ENCODE peak calls at places on chromosomes 16 and 17, in seven cellular contexts. N, U, H, S, E, V and J are unnamed samples. For H3K4me1 and H3K27me3, the result is how much of the 10 kb centered on the place peaks cover.

GRCh38 chr17:17509601-17510425 is 13.6 kb upstream of the RASD1 start:
- DNase-seq in H (no peak), U (no peak), S (peak), N (no peak), V (no peak), E (no peak), J (no peak)

GRCh38 chr17:35804658-35805192 is 4.6 kb upstream of the TAF15 start:
- DNase-seq in N (peak), U (peak), V (peak), S (peak), E (peak), H (peak), J (peak)

GRCh38 chr17:50429793-50430192 is 3.8 kb downstream of the ACSF2 start:
- DNase-seq in N (no peak), H (no peak), E (no peak), U (no peak), V (no peak), S (no peak), J (no peak)

GRCh38 chr17:21215935-21216334 is 2.0 kb upstream of the TMEM11 start:
- DNase-seq in H (no peak), S (no peak), U (no peak), V (no peak), N (no peak), E (no peak), J (no peak)

GRCh38 chr17:77709594-77709993 is 248.9 kb upstream of the TNRC6C start:
- DNase-seq in E (no peak), S (no peak), N (no peak), U (no peak), H (no peak), V (no peak), J (no peak)

GRCh38 chr17:49497147-49498036 is 2.3 kb downstream of the NGFR start:
- DNase-seq in U (no peak), S (no peak), N (no peak), E (peak), V (no peak), H (no peak), J (no peak)

GRCh38 chr16:59259074-59259963 is 525.2 kb upstream of the GOT2 start:
- DNase-seq in V (no peak), H (no peak), U (no peak), E (no peak), S (no peak), N (no peak), J (no peak)

GRCh38 chr17:55717432-55717831 is 5.2 kb downstream of the TMEM100 start:
- DNase-seq in N (no peak), V (no peak), E (no peak), S (no peak), U (no peak), H (no peak), J (no peak)

GRCh38 chr17:77495575-77495974 is 354.8 kb downstream of the SEC14L1 start:
- DNase-seq in U (no peak), V (no peak), H (no peak), N (no peak), E (peak), S (no peak), J (no peak)

GRCh38 chr16:2842340-2843000 is 12.4 kb downstream of the ZG16B start:
- DNase-seq in N (peak), E (peak), U (no peak), V (no peak), S (peak), H (no peak), J (no peak)

GRCh38 chr17:31321971-31322370 is 549 bp upstream of the EVI2A start:
- DNase-seq in V (no peak), U (no peak), N (no peak), S (no peak), E (no peak), H (no peak), J (no peak)

GRCh38 chr17:18362509-18363020 is 785 bp downstream of the SHMT1 start:
- DNase-seq in E (peak), S (no peak), N (no peak), V (no peak), U (no peak), H (peak), J (no peak)

GRCh38 chr17:69058165-69058564 is 2.6 kb downstream of the ABCA9 start:
- DNase-seq in U (no peak), H (peak), N (peak), S (no peak), V (no peak), E (no peak), J (no peak)

GRCh38 chr16:4183258-4184037 is 58.4 kb downstream of the SRL start:
- DNase-seq in V (peak), E (peak), S (peak), U (peak), N (peak), H (peak), J (no peak)

GRCh38 chr17:4474093-4474492 is 24.6 kb upstream of the SPNS2 start:
- DNase-seq in V (no peak), U (no peak), N (no peak), S (no peak), H (no peak), E (no peak), J (no peak)

GRCh38 chr17:10936931-10937330 is 99.0 kb upstream of the PIRT start:
- DNase-seq in H (no peak), S (no peak), E (no peak), U (no peak), N (no peak), V (no peak), J (no peak)

GRCh38 chr17:35896011-35896587 is 15.9 kb upstream of the CCL5 start:
- DNase-seq in U (no peak), V (no peak), S (no peak), E (no peak), N (no peak), H (no peak), J (no peak)

GRCh38 chr16:627458-628239 is 3.1 kb upstream of the WFIKKN1 start:
- DNase-seq in S (peak), H (no peak), E (no peak), N (no peak), U (no peak), V (no peak), J (no peak)

GRCh38 chr17:9907883-9908648 is 3.0 kb upstream of the RCVRN start:
- DNase-seq in S (no peak), V (no peak), E (no peak), H (no peak), U (no peak), N (no peak), J (no peak)

GRCh38 chr16:19283637-19284036 is 1.9 kb upstream of the CLEC19A start:
- DNase-seq in U (no peak), S (no peak), E (no peak), N (no peak), H (no peak), V (no peak), J (no peak)

GRCh38 chr16:86929149-86929871 is 351.0 kb downstream of the FOXL1 start:
- DNase-seq in N (no peak), U (no peak), S (peak), E (no peak), V (no peak), H (no peak), J (no peak)

GRCh38 chr17:50348522-50349240 is 2.8 kb downstream of the XYLT2 start:
- DNase-seq in N (no peak), S (no peak), E (no peak), H (no peak), U (no peak), V (no peak), J (no peak)

GRCh38 chr17:65794572-65794971 is 233.1 kb upstream of the AXIN2 start:
- DNase-seq in H (peak), V (no peak), U (no peak), E (peak), S (peak), N (peak), J (no peak)

GRCh38 chr17:72445055-72445991 is 324.5 kb downstream of the SOX9 start:
- DNase-seq in S (no peak), N (no peak), V (no peak), U (no peak), H (peak), E (no peak), J (no peak)

GRCh38 chr17:45091778-45092425 is 30.8 kb downstream of the NMT1 start:
- DNase-seq in U (no peak), H (no peak), S (no peak), N (no peak), E (no peak), V (no peak), J (no peak)

GRCh38 chr16:57541754-57542435 is 548 bp upstream of the ADGRG5 start:
- DNase-seq in S (no peak), H (no peak), E (no peak), N (no peak), U (no peak), V (no peak), J (no peak)

GRCh38 chr16:57039148-57039812 is 49.9 kb downstream of the NLRC5 start:
- DNase-seq in E (no peak), V (no peak), H (no peak), U (peak), N (no peak), S (no peak), J (no peak)

GRCh38 chr17:41489531-41489930 is at the start of gene KRT36:
- DNase-seq in E (no peak), H (no peak), U (no peak), V (no peak), S (no peak), N (no peak), J (no peak)

GRCh38 chr17:17581509-17581908 is 10.0 kb downstream of the PEMT start:
- DNase-seq in S (no peak), U (no peak), N (no peak), E (no peak), H (no peak), V (no peak), J (no peak)

GRCh38 chr17:4850236-4850635 is 17.1 kb downstream of the MINK1 start:
- DNase-seq in S (no peak), E (no peak), N (no peak), H (no peak), V (no peak), U (no peak), J (no peak)

GRCh38 chr17:76492989-76493501 is 8.2 kb downstream of the RHBDF2 start:
- DNase-seq in N (no peak), H (no peak), S (no peak), U (peak), E (no peak), V (no peak), J (no peak)

GRCh38 chr16:48881272-48881671 is 271.3 kb upstream of the N4BP1 start:
- DNase-seq in E (no peak), N (no peak), U (no peak), H (no peak), S (no peak), V (no peak), J (no peak)

GRCh38 chr17:74742153-74742515 is 5.1 kb downstream of the RAB37 start:
- DNase-seq in U (peak), E (no peak), S (no peak), V (no peak), N (no peak), H (no peak), J (no peak)

GRCh38 chr17:81245024-81245664 is 6.0 kb downstream of the NDUFAF8 start:
- DNase-seq in V (no peak), S (no peak), E (no peak), N (no peak), H (no peak), U (peak), J (no peak)

GRCh38 chr16:86379505-86379846 is 130.9 kb upstream of the FOXF1 start:
- DNase-seq in H (no peak), N (no peak), V (no peak), U (no peak), E (no peak), S (no peak), J (no peak)

GRCh38 chr16:17744903-17745581 is 274.3 kb upstream of the XYLT1 start:
- DNase-seq in U (no peak), N (no peak), E (no peak), V (peak), S (no peak), H (no peak), J (no peak)

GRCh38 chr16:75482434-75483205 is 12.6 kb downstream of the CHST6 start:
- DNase-seq in E (no peak), U (no peak), H (no peak), S (no peak), N (no peak), V (no peak), J (no peak)

GRCh38 chr17:17533901-17534441 is 37.8 kb upstream of the RASD1 start:
- DNase-seq in U (no peak), S (no peak), E (no peak), N (no peak), H (peak), V (no peak), J (no peak)

DNA sequence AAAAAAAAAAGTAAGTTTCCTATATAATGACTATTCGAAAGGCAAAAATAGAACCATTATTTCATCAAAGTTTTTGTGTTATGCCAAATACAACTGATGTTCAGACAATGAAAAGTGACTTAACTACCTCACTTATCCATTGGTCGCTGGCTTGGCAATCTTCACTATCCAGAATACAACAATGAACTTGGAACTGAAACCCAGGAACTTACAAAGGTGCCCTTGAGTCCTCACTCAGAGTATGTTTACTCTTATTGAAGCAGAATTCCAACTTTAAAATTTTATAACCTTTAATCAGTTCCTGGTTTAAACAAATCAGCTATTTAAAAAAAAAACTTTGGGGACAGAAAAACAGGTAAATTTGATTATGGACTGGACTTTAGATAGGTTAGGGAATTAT is 34.1 kb downstream of the HELZ start:
- DNase-seq in U (no peak), E (no peak), V (no peak), S (no peak), N (no peak), H (no peak), J (no peak)
- H3K4me1 ChIP-seq in U (under half), E (under half), V (under half), S (under half), N (under half), H (under half), J (under half)

GRCh38 chr17:82407255-82407654 is 10.9 kb upstream of the HEXD start:
- DNase-seq in U (no peak), H (no peak), V (no peak), N (no peak), E (no peak), S (no peak), J (no peak)

GRCh38 chr17:82403662-82404660 is 14.2 kb upstream of the HEXD start:
- DNase-seq in N (no peak), S (no peak), V (no peak), E (no peak), U (no peak), H (no peak), J (no peak)

GRCh38 chr17:82405051-82405450 is 13.1 kb upstream of the HEXD start:
- DNase-seq in N (no peak), H (no peak), E (no peak), U (no peak), V (no peak), S (no peak), J (no peak)

GRCh38 chr17:82408288-82408937 is 9.7 kb upstream of the HEXD start:
- DNase-seq in V (no peak), U (no peak), H (no peak), S (no peak), E (no peak), N (no peak), J (no peak)

GRCh38 chr17:82406131-82406671 is 11.9 kb upstream of the HEXD start:
- DNase-seq in S (no peak), H (no peak), N (no peak), V (no peak), E (no peak), U (no peak), J (no peak)
- H3K27me3 ChIP-seq in S (under half), H (under half), N (under half), V (under half), E (under half), U (under half), J (under half)

DNA sequence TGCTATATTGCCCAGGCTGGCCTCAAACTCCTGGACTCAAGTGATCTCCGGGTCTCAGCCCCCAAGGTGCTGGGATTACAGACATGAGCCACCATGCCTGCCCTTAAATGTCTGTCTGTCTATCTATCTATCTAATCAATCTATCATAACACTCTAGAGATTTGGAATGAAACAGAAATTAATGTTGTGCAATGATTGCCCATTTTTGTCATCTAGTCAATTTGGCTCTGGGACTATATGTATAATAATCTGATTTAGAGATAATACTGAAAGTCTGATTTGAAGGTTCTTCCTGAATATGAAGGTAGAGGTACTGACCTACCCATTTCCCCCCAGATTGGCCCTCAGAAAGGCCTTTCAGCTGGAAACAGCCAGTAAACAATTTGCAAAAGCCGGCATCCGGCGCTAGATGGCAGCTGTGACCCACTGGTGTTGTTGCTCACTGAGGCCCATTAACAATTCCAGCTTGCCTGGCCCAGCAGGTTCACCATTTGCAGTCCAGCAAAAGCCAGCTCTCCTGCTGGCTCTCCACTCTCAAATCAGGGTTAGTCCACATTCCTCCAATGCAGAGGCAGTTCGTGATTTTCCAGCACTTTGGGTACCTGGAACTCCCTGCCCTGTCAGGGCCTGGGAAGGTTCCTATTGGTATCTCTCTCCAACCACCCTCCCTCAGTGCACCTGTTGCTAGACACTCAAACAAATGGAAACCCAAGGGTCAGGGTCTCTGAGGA is 22.9 kb upstream of the C16orf87 start:
- DNase-seq in H (peak), U (no peak), S (peak), N (peak), V (peak), E (peak), J (peak)
- TF ChIP-seq SIN3A in H (no peak), U (no peak), S (no peak), N (no peak), V (no peak), E (no peak), J (no peak)

GRCh38 chr16:88923450-88923849 is 53.6 kb downstream of the CBFA2T3 start:
- DNase-seq in U (no peak), N (no peak), H (no peak), E (no peak), V (no peak), S (no peak), J (no peak)

GRCh38 chr16:88925540-88925887 is 51.5 kb downstream of the CBFA2T3 start:
- DNase-seq in V (no peak), E (no peak), N (no peak), H (no peak), S (no peak), U (no peak), J (no peak)

GRCh38 chr16:88924834-88925539 is 52.0 kb downstream of the CBFA2T3 start:
- DNase-seq in N (peak), V (peak), S (peak), U (no peak), E (peak), H (peak), J (no peak)

GRCh38 chr16:88922826-88923410 is 54.1 kb downstream of the CBFA2T3 start:
- DNase-seq in S (no peak), E (no peak), U (no peak), V (no peak), N (no peak), H (no peak), J (no peak)

DNA sequence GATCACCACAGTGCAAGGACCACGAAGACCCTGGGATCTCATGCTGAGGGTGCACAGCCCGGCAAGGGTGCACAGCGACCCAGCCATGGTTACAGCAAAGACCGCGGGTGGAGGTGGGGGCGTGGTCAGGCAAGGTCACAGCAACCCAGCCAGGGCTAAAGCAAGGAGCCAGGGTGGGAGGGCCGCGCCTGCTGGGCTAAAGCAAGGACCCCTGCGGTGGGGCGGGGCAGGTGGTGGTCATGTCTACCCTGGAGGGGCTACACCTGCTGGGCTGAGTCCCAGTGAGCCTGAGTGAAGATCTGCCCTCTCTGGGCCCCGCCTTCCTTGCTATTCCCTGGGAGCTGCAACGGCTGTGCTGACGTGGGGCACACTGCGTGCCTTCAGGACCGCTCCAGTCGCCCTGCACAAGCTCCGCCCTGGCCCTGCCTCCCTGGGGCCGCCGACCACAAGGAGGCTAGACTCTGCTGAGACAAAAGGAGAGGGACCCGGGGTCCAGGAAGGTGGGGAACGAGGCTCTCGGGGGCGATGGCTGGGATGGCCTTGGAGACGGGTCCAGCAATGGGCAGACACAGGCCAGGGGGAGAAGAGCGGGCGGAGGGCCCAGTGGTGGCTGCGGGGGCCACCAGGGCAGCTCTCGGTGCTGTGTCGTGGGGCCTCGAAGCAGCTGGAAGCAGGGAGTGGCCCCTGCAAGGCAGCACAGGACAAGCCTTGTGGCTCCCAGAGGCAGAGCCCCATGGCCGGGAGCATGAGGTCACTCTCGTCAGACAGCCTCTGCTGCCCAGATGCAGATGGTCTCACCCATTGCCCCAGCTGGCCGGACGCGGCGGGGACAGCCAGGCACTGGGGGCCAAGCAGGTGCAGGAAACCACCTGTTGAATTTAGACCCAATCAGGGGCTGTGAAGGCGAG is 52.8 kb downstream of the CBFA2T3 start:
- DNase-seq in S (no peak), U (no peak), N (no peak), H (peak), V (no peak), E (no peak), J (no peak)
- H3K4me1 ChIP-seq in S (half or more), U (under half), N (half or more), H (half or more), V (under half), E (under half), J (half or more)

GRCh38 chr17:79478051-79478461 is 132.8 kb downstream of the RBFOX3 start:
- DNase-seq in U (no peak), H (no peak), E (no peak), N (no peak), V (no peak), S (no peak), J (no peak)
- H3K27me3 ChIP-seq in U (under half), H (under half), E (under half), N (under half), V (under half), S (half or more), J (under half)